ENCODE peak calls at places on chromosomes 13 and 19, in five cellular contexts. H is CD8-positive, alpha-beta T cell; K is coronary artery; R is lower lobe of right lung; Z is SK-N-MC. T is an unnamed sample.

GRCh38 chr19:50359432-50359818 is 6.0 kb downstream of the NAPSA start:
- DNase-seq in H (no peak), Z (no peak), R (no peak), K (no peak), T (no peak)

GRCh38 chr19:34241513-34242337 is 12.6 kb upstream of the GARRE1 start:
- DNase-seq in Z (no peak), H (no peak), R (peak; percentile 83), K (peak; percentile 36), T (peak; percentile 68)

GRCh38 chr13:86464193-86464592 is 665.0 kb upstream of the SLITRK6 start:
- DNase-seq in R (no peak), Z (no peak), K (no peak), H (no peak), T (no peak)

GRCh38 chr13:91356919-91357612 is 9.6 kb downstream of the MIR17HG start:
- DNase-seq in H (no peak), Z (no peak), R (no peak), K (no peak), T (no peak)

GRCh38 chr19:50481351-50482149 is 4.9 kb upstream of the GARIN5A start:
- DNase-seq in H (no peak), R (no peak), K (no peak), Z (no peak), T (no peak)

GRCh38 chr13:33744589-33745369 is 73.2 kb upstream of the RFC3 start:
- DNase-seq in H (no peak), K (no peak), Z (peak; percentile 39), R (peak; percentile 63), T (no peak)

GRCh38 chr19:14619404-14619803 is 36.5 kb downstream of the CLEC17A start:
- DNase-seq in Z (no peak), H (no peak), R (no peak), K (no peak), T (no peak)

GRCh38 chr19:5718032-5718578 is 1.8 kb downstream of the LONP1 start:
- DNase-seq in H (no peak), K (no peak), Z (no peak), R (no peak), T (peak; percentile 60)

GRCh38 chr19:19347401-19347800 is 26.8 kb downstream of the MAU2 start:
- DNase-seq in K (no peak), Z (no peak), H (no peak), R (no peak), T (no peak)

GRCh38 chr19:40262422-40262821 is 22.7 kb downstream of the AKT2 start:
- DNase-seq in Z (no peak), H (no peak), K (no peak), R (no peak), T (no peak)

GRCh38 chr13:70604448-70604847 is 496.2 kb upstream of the KLHL1 start:
- DNase-seq in Z (no peak), H (no peak), K (no peak), R (no peak), T (no peak)

GRCh38 chr13:108895220-108895704 is 265.9 kb downstream of the MYO16 start:
- DNase-seq in H (no peak), K (no peak), R (no peak), Z (no peak), T (no peak)

GRCh38 chr13:105543742-105544141 is 991.7 kb downstream of the EFNB2 start:
- DNase-seq in Z (no peak), H (no peak), K (no peak), R (no peak), T (no peak)

GRCh38 chr19:55255618-55256423 is 3.0 kb downstream of the PPP6R1 start:
- DNase-seq in R (no peak), Z (no peak), K (no peak), H (peak; percentile 61), T (no peak)

GRCh38 chr13:49303533-49304252 is 56.0 kb downstream of the CDADC1 start:
- DNase-seq in Z (no peak), H (no peak), K (no peak), R (no peak), T (no peak)

GRCh38 chr19:39428309-39429112 is 7.2 kb downstream of the RPS16 start:
- DNase-seq in Z (no peak), K (peak; percentile 89), R (peak; percentile 73), H (no peak), T (no peak)

GRCh38 chr13:20819715-20820114 is 46.0 kb upstream of the EEF1AKMT1 start:
- DNase-seq in H (no peak), Z (no peak), K (no peak), R (no peak), T (no peak)

GRCh38 chr13:50518791-50519201 is 324.7 kb downstream of the DLEU7 start:
- DNase-seq in H (no peak), K (no peak), Z (no peak), R (no peak), T (no peak)

GRCh38 chr19:16070366-16070990 is 5.8 kb upstream of the TPM4 start:
- DNase-seq in K (peak; percentile 89), R (peak; percentile 90), H (peak; percentile 90), Z (no peak), T (peak; percentile 88)

GRCh38 chr19:10797541-10798256 is 38.3 kb downstream of the TMED1 start:
- DNase-seq in Z (no peak), H (peak; percentile 80), R (no peak), K (no peak), T (no peak)

GRCh38 chr19:32611161-32611560 is 30.2 kb downstream of the PDCD5 start:
- DNase-seq in Z (no peak), K (no peak), R (no peak), H (no peak), T (no peak)

GRCh38 chr19:33883869-33884519 is 87.3 kb downstream of the KCTD15 start:
- DNase-seq in Z (peak; percentile 32), R (no peak), H (no peak), K (no peak), T (no peak)

GRCh38 chr19:43664008-43664407 is 6.0 kb downstream of the PLAUR start:
- DNase-seq in Z (no peak), H (no peak), R (no peak), K (no peak), T (no peak)

GRCh38 chr13:60759499-60759898 is 362.5 kb downstream of the TDRD3 start:
- DNase-seq in H (no peak), R (no peak), K (no peak), Z (no peak), T (no peak)

GRCh38 chr19:1904385-1905070 is 671 bp upstream of the ADAT3 start:
- DNase-seq in K (no peak), R (peak; percentile 68), H (no peak), Z (no peak), T (peak; percentile 77)

GRCh38 chr19:28940751-28941500 is 272.0 kb downstream of the UQCRFS1 start:
- DNase-seq in R (no peak), H (no peak), Z (no peak), K (no peak), T (no peak)

GRCh38 chr13:61036715-61037114 is 378.9 kb downstream of the PCDH20 start:
- DNase-seq in K (no peak), R (no peak), Z (no peak), H (no peak), T (no peak)

GRCh38 chr13:76828316-76828741 is 57.9 kb downstream of the KCTD12 start:
- DNase-seq in H (no peak), R (no peak), K (no peak), Z (no peak), T (no peak)

GRCh38 chr13:43787998-43788397 is 1.2 kb upstream of the ENOX1 start:
- DNase-seq in R (no peak), Z (no peak), H (no peak), K (no peak), T (no peak)

GRCh38 chr13:112057736-112058518 is 9.0 kb upstream of the SOX1 start:
- DNase-seq in H (no peak), Z (no peak), K (peak; percentile 28), R (no peak), T (no peak)

GRCh38 chr19:5665781-5666513 is 14.4 kb downstream of the MICOS13 start:
- DNase-seq in K (no peak), Z (no peak), H (no peak), R (peak; percentile 7), T (no peak)

GRCh38 chr13:40667622-40667978 is 1.2 kb upstream of the FOXO1 start:
- DNase-seq in K (no peak), R (no peak), Z (no peak), H (no peak), T (no peak)

GRCh38 chr19:40233811-40234389 is 7.4 kb upstream of the CCNP start:
- DNase-seq in K (no peak), H (no peak), R (no peak), Z (no peak), T (peak; percentile 77)

GRCh38 chr13:48851707-48852106 is 124.0 kb upstream of the FNDC3A start:
- DNase-seq in K (no peak), H (no peak), R (no peak), Z (no peak), T (no peak)

GRCh38 chr19:45253396-45254027 is 2.4 kb downstream of the MARK4 start:
- DNase-seq in H (no peak), K (no peak), R (no peak), Z (no peak), T (no peak)

GRCh38 chr13:114140909-114141255 is 8.5 kb upstream of the RASA3 start:
- DNase-seq in R (no peak), H (peak; percentile 77), K (no peak), Z (no peak), T (no peak)
- H3K4me3 ChIP-seq in R (no peak overlapping the region), H (peak overlapping the region; percentile 37), K (no peak overlapping the region), Z (no peak overlapping the region), T (no peak overlapping the region)

DNA sequence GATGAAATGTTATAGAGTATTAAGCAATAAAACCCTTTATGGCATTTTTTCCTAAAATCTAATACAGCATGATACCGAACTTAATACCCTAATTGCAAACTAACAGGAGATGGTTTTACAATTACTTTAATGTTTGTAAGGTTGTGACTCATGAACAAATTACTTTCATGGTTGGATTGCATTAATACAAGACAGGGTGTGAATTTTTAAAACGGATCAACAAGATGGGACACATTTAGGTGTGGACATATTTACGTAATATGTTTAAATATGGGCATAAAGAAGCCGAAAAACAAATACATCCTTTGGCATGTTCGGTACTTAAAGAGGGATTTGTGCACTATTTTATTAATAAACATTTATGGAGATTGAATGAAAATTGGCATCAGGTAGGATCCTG is 168.3 kb upstream of the SPRY2 start:
- DNase-seq in R (no peak), H (no peak), K (no peak), Z (no peak), T (no peak)
- H3K4me3 ChIP-seq in R (no peak overlapping the region), H (no peak overlapping the region), K (no peak overlapping the region), Z (no peak overlapping the region), T (no peak overlapping the region)

GRCh38 chr13:99822820-99823219 is 148.7 kb downstream of the ZIC5 start:
- DNase-seq in K (no peak), H (no peak), R (no peak), Z (no peak), T (no peak)
- H3K4me3 ChIP-seq in K (no peak overlapping the region), H (no peak overlapping the region), R (no peak overlapping the region), Z (no peak overlapping the region), T (no peak overlapping the region)

DNA sequence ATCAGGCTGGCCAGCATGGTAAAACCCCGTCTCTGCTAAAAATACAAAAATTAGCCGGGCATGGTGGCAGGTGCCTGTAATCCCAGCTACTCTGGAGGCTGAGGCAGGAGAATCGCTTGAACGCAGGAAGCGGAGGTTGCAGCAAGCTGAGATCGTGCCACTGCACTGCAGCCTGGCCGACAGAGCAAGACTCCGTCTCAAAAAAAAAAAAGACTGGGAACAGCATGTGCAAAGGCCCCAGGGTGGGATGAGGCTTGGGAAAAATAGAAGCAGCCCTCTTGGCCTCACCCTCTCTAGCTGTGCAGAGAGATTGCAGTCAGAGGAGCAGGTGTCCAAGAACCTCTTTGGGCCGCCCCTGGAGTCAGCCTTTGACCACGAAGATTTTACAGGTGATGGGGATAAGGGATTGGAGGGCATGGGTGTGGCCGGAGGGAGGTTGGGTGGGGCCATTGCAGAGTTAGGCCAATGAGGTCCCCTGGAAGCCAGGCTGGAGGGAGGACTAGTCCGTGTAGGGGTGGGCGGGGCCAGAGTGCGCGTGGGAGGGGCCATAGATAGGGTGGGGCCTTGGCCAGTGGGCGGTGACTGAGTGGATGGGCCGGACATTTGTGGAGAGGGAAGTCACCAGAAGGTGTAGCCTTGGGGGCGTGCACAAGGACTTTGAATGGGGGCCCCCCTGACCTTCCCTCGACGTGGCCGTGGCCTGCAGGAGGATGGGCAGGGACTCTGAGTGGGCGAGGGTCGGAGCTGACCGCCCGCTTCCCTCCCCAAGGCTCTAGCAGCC is 16.9 kb upstream of the B3GNT3 start:
- DNase-seq in R (peak; percentile 88), Z (no peak), H (no peak), K (no peak), T (peak; percentile 94)
- H3K4me3 ChIP-seq in R (peak overlapping the region; percentile 39), Z (no peak overlapping the region), H (no peak overlapping the region), K (peak overlapping the region; percentile 53), T (peak overlapping the region; percentile 37)

T was measured in left lung.